ENCODE peak calls at places on chromosomes 2 and 18, in ten cellular contexts. G is hypothalamus; H is Right ventricle myocardium superior; M is activated T-helper 9 cell treated with anti-CD3 and anti-CD28 coated beads, Interleukin-2, amount 50 U/mL, for 16 hours; Q is frontal cortex; C is GM12865; X is EL; N is amniotic stem cell; S is activated naive CD8-positive, alpha-beta T cell treated with anti-CD3 and anti-CD28 coated beads, Interleukin-2, amount 10 ng/mL, durations not matched to agents 7 days and 5 days; V is neuronal stem cell. I is an unnamed sample.

GRCh38 chr2:75545917-75546316 is 14.8 kb downstream of the EVA1A start:
- DNase-seq in G (no peak), C (no peak), V (no peak), X (no peak), M (no peak), H (no peak), Q (no peak), N (no peak), S (no peak), I (no peak)

GRCh38 chr2:109218792-109219126 is 89.8 kb downstream of the SH3RF3 start:
- DNase-seq in Q (no peak), H (no peak), V (no peak), X (no peak), M (no peak), N (no peak), C (no peak), G (no peak), S (no peak), I (no peak)

GRCh38 chr2:106267997-106268396 is 73.9 kb upstream of the UXS1 start:
- DNase-seq in H (no peak), N (no peak), X (no peak), Q (no peak), M (no peak), C (no peak), G (no peak), V (no peak), S (peak; percentile 50), I (no peak)

GRCh38 chr18:23137093-23137640 is 1.9 kb downstream of the CABLES1 start:
- DNase-seq in G (no peak), C (peak; percentile 45), M (no peak), H (no peak), Q (no peak), S (no peak), V (peak; percentile 21), X (no peak), N (no peak), I (no peak)

GRCh38 chr2:241701155-241701404 is 759 bp upstream of the ING5 start:
- DNase-seq in N (no peak), H (no peak), C (no peak), X (no peak), M (no peak), G (no peak), Q (no peak), V (no peak), S (no peak), I (no peak)

GRCh38 chr2:149331023-149331400 is 625 bp downstream of the LYPD6 start:
- DNase-seq in Q (no peak), H (no peak), C (no peak), N (no peak), M (no peak), V (no peak), G (no peak), S (no peak), X (no peak), I (no peak)

GRCh38 chr2:88329815-88330603 is 122.5 kb downstream of the FOXI3 start:
- DNase-seq in X (peak; percentile 28), G (no peak), Q (no peak), M (no peak), V (peak; percentile 85), H (no peak), N (no peak), S (no peak), C (peak; percentile 62), I (peak; percentile 47)

GRCh38 chr18:1014951-1015627 is 110.4 kb downstream of the ADCYAP1 start:
- DNase-seq in S (no peak), Q (no peak), G (no peak), M (no peak), X (peak; percentile 70), C (no peak), H (no peak), V (no peak), N (no peak), I (no peak)

GRCh38 chr18:42801706-42802105 is 313.8 kb downstream of the RIT2 start:
- DNase-seq in M (no peak), Q (no peak), H (no peak), V (no peak), G (no peak), S (no peak), C (no peak), N (no peak), X (no peak), I (no peak)

GRCh38 chr2:98234763-98235162 is 111.5 kb upstream of the CNGA3 start:
- DNase-seq in Q (no peak), C (no peak), H (no peak), S (no peak), N (no peak), M (no peak), G (no peak), V (no peak), X (no peak), I (no peak)

GRCh38 chr18:75346671-75347070 is 80.8 kb downstream of the SMIM21 start:
- DNase-seq in M (no peak), G (no peak), H (no peak), C (no peak), N (no peak), V (no peak), Q (no peak), S (no peak), X (no peak), I (no peak)

GRCh38 chr2:179966778-179967394 is 40.2 kb downstream of the CWC22 start:
- DNase-seq in Q (no peak), M (no peak), X (no peak), H (no peak), V (no peak), G (no peak), N (no peak), S (no peak), C (no peak), I (no peak)

GRCh38 chr2:229719926-229720652 is 5.7 kb upstream of the DNER start:
- DNase-seq in M (no peak), X (peak; percentile 10), V (no peak), C (no peak), G (no peak), S (no peak), N (no peak), H (no peak), Q (no peak), I (no peak)

GRCh38 chr2:210198326-210198725 is 26.9 kb downstream of the ACADL start:
- DNase-seq in N (no peak), S (no peak), X (peak; percentile 31), G (no peak), M (no peak), C (no peak), H (no peak), V (no peak), Q (no peak), I (no peak)

GRCh38 chr2:85324639-85325465 is 2.9 kb downstream of the TGOLN2 start:
- DNase-seq in X (peak; percentile 17), Q (no peak), V (no peak), N (no peak), C (no peak), M (no peak), G (no peak), S (no peak), H (no peak), I (no peak)

GRCh38 chr2:73995810-73996209 is 11.1 kb downstream of the TET3 start:
- DNase-seq in Q (no peak), H (no peak), N (no peak), S (no peak), X (no peak), C (no peak), M (no peak), V (no peak), G (no peak), I (no peak)

GRCh38 chr2:85758361-85759256 is 4.8 kb downstream of the ATOH8 start:
- DNase-seq in X (no peak), Q (no peak), H (peak; percentile 49), V (no peak), S (no peak), M (no peak), G (no peak), N (no peak), C (no peak), I (no peak)

GRCh38 chr18:23932385-23933067 is 82.0 kb upstream of the TTC39C start:
- DNase-seq in H (no peak), Q (no peak), X (peak; percentile 17), C (no peak), V (no peak), G (no peak), N (no peak), M (no peak), S (no peak), I (no peak)

GRCh38 chr2:239106314-239106908 is 258.5 kb downstream of the TWIST2 start:
- DNase-seq in X (peak; percentile 72), G (peak; percentile 31), S (no peak), N (peak; percentile 7), Q (peak; percentile 86), H (peak; percentile 75), V (peak; percentile 21), M (no peak), C (peak; percentile 41), I (peak; percentile 70)

GRCh38 chr2:39487398-39488250 is 50.5 kb upstream of the MAP4K3 start:
- DNase-seq in X (peak; percentile 50), V (no peak), M (no peak), Q (no peak), S (no peak), C (no peak), G (no peak), H (no peak), N (no peak), I (no peak)

GRCh38 chr2:36672199-36672598 is 24.3 kb upstream of the VIT start:
- DNase-seq in S (no peak), X (peak; percentile 57), M (no peak), N (no peak), C (peak; percentile 15), V (peak; percentile 8), Q (no peak), G (no peak), H (no peak), I (no peak)

GRCh38 chr2:137966043-137966442 is 1.8 kb downstream of the HNMT start:
- DNase-seq in N (no peak), X (no peak), Q (no peak), C (no peak), H (no peak), G (no peak), M (no peak), S (no peak), V (no peak), I (no peak)

GRCh38 chr18:2104620-2105462 is 466.5 kb downstream of the METTL4 start:
- DNase-seq in S (peak; percentile 71), H (peak; percentile 57), N (no peak), X (peak; percentile 59), C (peak; percentile 66), V (peak; percentile 33), M (peak; percentile 12), G (peak; percentile 2), Q (peak; percentile 5), I (peak; percentile 53)

GRCh38 chr2:28979041-28979440 is 2.1 kb upstream of the TOGARAM2 start:
- DNase-seq in Q (no peak), C (no peak), G (no peak), S (no peak), N (no peak), M (no peak), V (no peak), H (no peak), X (no peak), I (peak; percentile 15)

GRCh38 chr2:75022516-75022915 is 64.1 kb downstream of the POLE4 start:
- DNase-seq in X (peak; percentile 47), N (no peak), V (no peak), H (no peak), S (no peak), G (no peak), M (no peak), C (no peak), Q (no peak), I (no peak)

GRCh38 chr2:65666156-65666725 is 233.8 kb upstream of the SPRED2 start:
- DNase-seq in N (no peak), G (no peak), V (no peak), H (no peak), M (no peak), X (peak; percentile 78), Q (no peak), S (no peak), C (peak; percentile 89), I (peak; percentile 81)

GRCh38 chr2:194486316-194486715 is 1170.7 kb upstream of the SLC39A10 start:
- DNase-seq in Q (no peak), S (no peak), C (no peak), G (no peak), M (no peak), V (no peak), N (no peak), X (no peak), H (no peak), I (no peak)

GRCh38 chr2:88692187-88692586 is 714 bp downstream of the RPIA start:
- DNase-seq in H (peak; percentile 46), N (no peak), S (peak; percentile 58), C (peak; percentile 63), M (no peak), G (no peak), Q (no peak), X (peak; percentile 31), V (peak; percentile 3), I (peak; percentile 36)

I was measured in GM13976.